ENCODE peak calls at places on chromosomes 7 and 10, in six cellular contexts. A is HepG2, W is WTC11, R is GM12878, M is H1, D is HCT116. P is an unnamed sample.

GRCh38 chr7:102122026-102122425 is 164.6 kb upstream of the SH2B2 start:
- DNase-seq in A (no peak), W (no peak), R (peak), M (no peak), D (no peak), P (peak)

GRCh38 chr7:48875300-48875916 is 48.9 kb upstream of the CDC14C start:
- DNase-seq in A (peak), W (peak), R (no peak), M (peak), D (no peak), P (no peak)

GRCh38 chr7:89680161-89680560 is 474.1 kb upstream of the STEAP1 start:
- DNase-seq in A (no peak), W (no peak), R (no peak), M (no peak), D (no peak), P (no peak)

GRCh38 chr7:120014920-120015465 is 258.0 kb upstream of the KCND2 start:
- DNase-seq in A (no peak), W (no peak), R (no peak), M (no peak), D (no peak), P (no peak)

GRCh38 chr7:115297651-115298050 is 375.8 kb downstream of the MDFIC start:
- DNase-seq in A (no peak), W (no peak), R (no peak), M (no peak), D (peak), P (no peak)

GRCh38 chr7:90401989-90402388 is 1.3 kb upstream of the CLDN12 start:
- DNase-seq in A (no peak), W (no peak), R (no peak), M (no peak), D (no peak), P (no peak)

GRCh38 chr10:4686644-4686996 is 139.4 kb upstream of the AKR1E2 start:
- DNase-seq in A (peak), W (no peak), R (no peak), M (no peak), D (peak), P (no peak)

GRCh38 chr7:101395376-101395775 is 32.7 kb downstream of the COL26A1 start:
- DNase-seq in A (no peak), W (no peak), R (no peak), M (no peak), D (no peak), P (no peak)

GRCh38 chr10:36533316-36533715 is 592.1 kb upstream of the ANKRD30A start:
- DNase-seq in A (no peak), W (no peak), R (no peak), M (no peak), D (no peak), P (no peak)

GRCh38 chr7:48887500-48887899 is 36.8 kb upstream of the CDC14C start:
- DNase-seq in A (no peak), W (no peak), R (no peak), M (no peak), D (no peak), P (no peak)

GRCh38 chr7:142557971-142558582 is 191.2 kb upstream of the PRSS1 start:
- DNase-seq in A (peak), W (peak), R (no peak), M (peak), D (peak), P (peak)

GRCh38 chr10:60757422-60757895 is 20.8 kb upstream of the CDK1 start:
- DNase-seq in A (no peak), W (no peak), R (no peak), M (no peak), D (no peak), P (no peak)

GRCh38 chr7:129343099-129343700 is 91.0 kb upstream of the STRIP2 start:
- DNase-seq in A (peak), W (no peak), R (no peak), M (no peak), D (peak), P (peak)

GRCh38 chr10:5681930-5682329 is 2.7 kb upstream of the TASOR2 start:
- DNase-seq in A (no peak), W (no peak), R (no peak), M (no peak), D (no peak), P (no peak)

GRCh38 chr10:14192746-14193145 is 138.0 kb downstream of the FRMD4A start:
- DNase-seq in A (no peak), W (no peak), R (no peak), M (no peak), D (no peak), P (no peak)

GRCh38 chr10:3848768-3849643 is 64.0 kb upstream of the KLF6 start:
- DNase-seq in A (no peak), W (no peak), R (no peak), M (no peak), D (no peak), P (no peak)

GRCh38 chr10:122267849-122268737 is 3.0 kb upstream of the BTBD16 start:
- DNase-seq in A (peak), W (peak), R (no peak), M (no peak), D (peak), P (peak)

GRCh38 chr7:87003872-87004798 is 55.3 kb downstream of the ELAPOR2 start:
- DNase-seq in A (no peak), W (no peak), R (no peak), M (no peak), D (no peak), P (peak)

GRCh38 chr7:134485202-134485601 is 26.3 kb upstream of the AKR1B1 start:
- DNase-seq in A (no peak), W (no peak), R (no peak), M (no peak), D (no peak), P (no peak)

GRCh38 chr10:15209827-15210509 is 41.5 kb upstream of the NMT2 start:
- DNase-seq in A (peak), W (peak), R (peak), M (peak), D (peak), P (peak)

GRCh38 chr10:3563298-3563697 is 221.7 kb downstream of the KLF6 start:
- DNase-seq in A (no peak), W (no peak), R (no peak), M (no peak), D (no peak), P (no peak)

GRCh38 chr7:127514499-127514898 is 70.9 kb downstream of the GCC1 start:
- DNase-seq in A (peak), W (no peak), R (no peak), M (no peak), D (peak), P (no peak)

GRCh38 chr7:123747089-123747488 is 1.7 kb downstream of the WASL start:
- DNase-seq in A (no peak), W (no peak), R (no peak), M (no peak), D (no peak), P (peak)

GRCh38 chr10:24552346-24553016 is 171.2 kb downstream of the ARHGAP21 start:
- DNase-seq in A (peak), W (peak), R (no peak), M (peak), D (peak), P (peak)

GRCh38 chr7:131369354-131369753 is 41.7 kb downstream of the MKLN1 start:
- DNase-seq in A (no peak), W (no peak), R (no peak), M (no peak), D (no peak), P (no peak)

GRCh38 chr7:130632111-130632510 is 36.4 kb downstream of the COPG2 start:
- DNase-seq in A (peak), W (no peak), R (no peak), M (no peak), D (peak), P (no peak)

GRCh38 chr7:90892213-90892612 is 296.1 kb downstream of the CDK14 start:
- DNase-seq in A (no peak), W (no peak), R (peak), M (no peak), D (no peak), P (no peak)

GRCh38 chr7:116802144-116802747 is 60.1 kb upstream of the CAPZA2 start:
- DNase-seq in A (no peak), W (no peak), R (no peak), M (no peak), D (no peak), P (no peak)

GRCh38 chr7:963236-964078 is 9.0 kb upstream of the ADAP1 start:
- DNase-seq in A (no peak), W (no peak), R (no peak), M (no peak), D (no peak), P (peak)

GRCh38 chr10:16835223-16835622 is 18.0 kb upstream of the RSU1 start:
- DNase-seq in A (no peak), W (no peak), R (no peak), M (no peak), D (no peak), P (no peak)

GRCh38 chr7:30965883-30966282 is 2.1 kb downstream of the GHRHR start:
- DNase-seq in A (no peak), W (no peak), R (no peak), M (no peak), D (no peak), P (no peak)

GRCh38 chr7:103445228-103446020 is 583 bp downstream of the SLC26A5 start:
- DNase-seq in A (no peak), W (peak), R (no peak), M (no peak), D (no peak), P (no peak)

GRCh38 chr10:101578192-101578591 is 9.9 kb downstream of the POLL start:
- DNase-seq in A (no peak), W (no peak), R (no peak), M (no peak), D (no peak), P (no peak)

GRCh38 chr10:32299354-32299980 is 47.5 kb downstream of the EPC1 start:
- DNase-seq in A (no peak), W (no peak), R (no peak), M (no peak), D (no peak), P (no peak)

GRCh38 chr7:99040104-99040958 is 103.6 kb downstream of the SMURF1 start:
- DNase-seq in A (peak), W (peak), R (peak), M (peak), D (peak), P (peak)

GRCh38 chr10:35563266-35563891 is 41.8 kb upstream of the GJD4 start:
- DNase-seq in A (peak), W (peak), R (peak), M (peak), D (peak), P (peak)

GRCh38 chr7:107874605-107875446 is 16.2 kb upstream of the DLD start:
- DNase-seq in A (peak), W (no peak), R (no peak), M (no peak), D (peak), P (peak)

GRCh38 chr10:33542747-33543505 is 208.5 kb upstream of the NRP1 start:
- DNase-seq in A (no peak), W (no peak), R (no peak), M (no peak), D (no peak), P (no peak)

GRCh38 chr7:1061180-1061579 is 16.8 kb downstream of the GPR146 start:
- DNase-seq in A (no peak), W (no peak), R (no peak), M (no peak), D (no peak), P (no peak)

GRCh38 chr7:74475987-74476350 is 22.3 kb downstream of the GTF2IRD1 start:
- DNase-seq in A (no peak), W (no peak), R (no peak), M (no peak), D (no peak), P (no peak)

DNA sequence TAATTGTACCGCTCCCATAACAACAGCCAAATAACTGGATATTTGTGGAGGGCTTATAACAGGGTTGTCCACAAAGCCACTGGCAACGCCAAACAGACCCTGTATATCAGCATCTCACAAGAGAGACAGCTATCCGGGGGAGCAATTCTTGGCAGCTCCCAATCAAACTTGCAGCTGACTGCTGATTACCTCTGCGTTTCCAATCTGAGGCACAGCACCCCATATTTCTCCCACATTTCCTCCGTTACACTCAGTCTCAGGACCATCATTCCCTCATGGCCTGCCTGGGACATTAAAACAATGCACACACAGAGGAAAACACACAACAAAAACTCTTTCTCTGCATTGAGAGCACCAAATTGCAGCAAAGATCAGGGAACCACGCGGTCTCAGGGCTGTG is 67.8 kb upstream of the SDK1 start:
- DNase-seq in A (no peak), W (no peak), R (no peak), M (no peak), D (no peak), P (no peak)
- TF ChIP-seq ATF3 in A (no peak), W (no peak), R (no peak), M (no peak), D (no peak), P (no peak)

DNA sequence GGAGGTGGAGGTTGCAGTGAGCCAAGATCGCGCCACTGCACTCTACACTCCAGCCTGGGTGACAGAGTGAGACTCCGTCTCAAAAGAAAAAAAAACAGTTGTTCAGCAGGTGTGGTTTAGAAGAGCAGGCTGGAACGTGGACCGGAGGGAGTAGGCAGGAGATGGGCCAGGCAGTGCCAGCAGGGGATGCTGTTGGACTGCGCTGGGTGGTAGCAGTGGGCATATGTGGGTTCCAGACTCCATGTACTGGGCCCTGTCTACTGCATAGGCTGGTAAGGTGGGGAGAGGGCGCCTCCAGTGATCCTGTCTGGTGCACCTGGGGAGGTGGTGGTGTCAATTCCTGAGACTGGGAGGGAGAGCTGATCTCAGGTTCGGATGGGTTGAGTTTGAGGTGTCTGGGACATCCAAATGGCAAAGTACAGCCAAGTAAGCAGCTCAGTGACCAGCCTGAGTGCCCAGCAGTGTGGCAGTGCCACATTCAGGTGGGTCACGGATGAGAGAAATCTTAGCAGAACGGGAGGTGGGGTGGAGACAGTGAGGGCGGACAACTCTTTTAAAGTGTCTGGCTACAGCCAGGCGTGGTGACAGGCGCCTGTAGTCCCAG is 25.9 kb downstream of the SFXN4 start:
- DNase-seq in A (peak), W (peak), R (no peak), M (peak), D (peak), P (peak)
- TF ChIP-seq ATF3 in A (no peak), W (no peak), R (no peak), M (no peak), D (no peak), P (no peak)

GRCh38 chr7:37448057-37448636 is 517 bp downstream of the ELMO1 start:
- DNase-seq in A (no peak), W (peak), R (no peak), M (no peak), D (no peak), P (no peak)
- TF ChIP-seq ATF3 in A (no peak), W (no peak), R (no peak), M (no peak), D (no peak), P (no peak)

DNA sequence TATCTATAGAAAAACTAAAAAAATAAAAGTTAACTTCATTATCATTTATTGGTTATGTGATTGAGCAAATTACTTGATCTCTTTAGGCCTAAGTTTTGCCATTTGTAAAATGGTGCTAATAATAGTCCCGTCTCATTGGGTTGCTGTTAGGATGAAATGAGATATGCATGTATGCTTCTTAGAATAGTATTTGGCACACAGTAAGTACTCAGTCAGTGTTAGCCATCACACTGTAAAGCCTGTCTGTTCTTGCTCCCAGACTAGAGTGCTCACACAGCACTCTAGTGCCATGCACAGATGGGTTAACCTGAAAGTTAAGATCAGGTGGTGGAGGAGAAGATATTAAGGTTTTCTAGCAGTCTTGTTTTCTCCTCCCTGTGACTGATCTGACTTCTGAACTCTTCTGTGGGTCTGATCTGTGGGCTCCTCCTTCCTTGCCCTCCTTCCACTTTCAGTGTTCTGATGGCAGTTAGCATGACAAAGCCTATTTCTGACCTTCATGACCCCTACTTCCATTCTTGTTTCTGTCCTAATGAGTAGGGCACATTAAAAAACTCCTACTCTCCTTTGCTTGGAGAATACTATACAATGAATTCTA is 167.5 kb downstream of the RNLS start:
- DNase-seq in A (no peak), W (no peak), R (no peak), M (no peak), D (no peak), P (no peak)
- TF ChIP-seq ATF3 in A (no peak), W (no peak), R (no peak), M (no peak), D (no peak), P (no peak)

P was measured in K562.